ENCODE peak calls at places on chromosome 18, in ten cellular contexts. R is left lung; V is fibroblast of the aortic adventitia; F is GM23248; C is GM12865; Z is stimulated activated CD4-positive, alpha-beta T cell treated with anti-CD3 and anti-CD28 coated beads, Interleukin-1b, Interleukin-23, amount 100 ng/mL, for 48 hours; Y is RCC 7860; M is gastrocnemius medialis; B is choroid plexus epithelial cell; T is lower lobe of right lung. J is an unnamed sample.

GRCh38 chr18:55251186-55251995 is 292.1 kb upstream of the CCDC68 start:
- DNase-seq in B (peak), M (no peak), Y (no peak), R (no peak), T (no peak), F (peak), V (peak), C (peak), Z (no peak), J (no peak)

GRCh38 chr18:35438480-35439234 is 59.1 kb downstream of the INO80C start:
- DNase-seq in V (no peak), T (no peak), B (peak), F (peak), Y (no peak), Z (no peak), C (no peak), R (no peak), M (no peak), J (no peak)

GRCh38 chr18:55449412-55450140 is 138.4 kb downstream of the TCF4 start:
- DNase-seq in R (no peak), T (no peak), F (no peak), B (no peak), M (no peak), Z (no peak), Y (no peak), C (no peak), V (no peak), J (no peak)

GRCh38 chr18:35756506-35757117 is 175.1 kb downstream of the GALNT1 start:
- DNase-seq in C (peak), R (no peak), B (peak), T (no peak), Z (peak), F (peak), V (peak), Y (peak), M (peak), J (peak)

GRCh38 chr18:30406728-30407127 is 635.8 kb downstream of the DSC3 start:
- DNase-seq in T (no peak), M (no peak), Z (no peak), R (no peak), V (no peak), F (no peak), Y (no peak), B (peak), C (no peak), J (peak)

GRCh38 chr18:10927290-10927979 is 221.9 kb downstream of the PIEZO2 start:
- DNase-seq in F (peak), C (no peak), Z (no peak), Y (peak), B (peak), V (peak), R (no peak), T (no peak), M (no peak), J (no peak)

GRCh38 chr18:35076556-35076955 is 35.3 kb downstream of the MAPRE2 start:
- DNase-seq in C (no peak), T (no peak), B (peak), M (no peak), R (no peak), Y (peak), F (peak), Z (no peak), V (peak), J (peak)

GRCh38 chr18:63890950-63891304 is 3.4 kb downstream of the SERPINB2 start:
- DNase-seq in R (no peak), M (no peak), F (no peak), V (no peak), T (no peak), B (peak), Z (no peak), Y (peak), C (peak), J (peak)

GRCh38 chr18:21452808-21453511 is 147.5 kb downstream of the ESCO1 start:
- DNase-seq in B (no peak), C (no peak), Y (no peak), M (no peak), V (no peak), F (no peak), T (no peak), R (no peak), Z (no peak), J (no peak)

GRCh38 chr18:65751145-65752085 is 603 bp downstream of the CDH7 start:
- DNase-seq in Z (no peak), M (no peak), T (peak), B (no peak), F (no peak), C (no peak), Y (no peak), V (no peak), R (no peak), J (no peak)

GRCh38 chr18:56168049-56168781 is 470.2 kb downstream of the TXNL1 start:
- DNase-seq in R (no peak), C (no peak), Y (peak), Z (no peak), V (peak), M (no peak), T (no peak), F (peak), B (peak), J (no peak)

GRCh38 chr18:23283933-23284430 is 148.7 kb downstream of the CABLES1 start:
- DNase-seq in Y (peak), T (no peak), V (peak), B (peak), Z (peak), R (no peak), M (no peak), C (peak), F (peak), J (no peak)

GRCh38 chr18:48896875-48897511 is 53.8 kb downstream of the SMAD7 start:
- DNase-seq in C (peak), B (peak), M (peak), Z (peak), R (peak), Y (peak), T (peak), F (peak), V (peak), J (no peak)

GRCh38 chr18:10304853-10305252 is 149.6 kb upstream of the APCDD1 start:
- DNase-seq in B (peak), M (peak), C (no peak), V (peak), T (no peak), F (peak), Z (no peak), R (no peak), Y (no peak), J (no peak)

GRCh38 chr18:25453556-25454269 is 101.7 kb upstream of the ZNF521 start:
- DNase-seq in B (peak), C (no peak), Z (no peak), V (peak), R (no peak), Y (no peak), M (no peak), T (no peak), F (peak), J (no peak)

GRCh38 chr18:62848946-62849345 is 133.6 kb downstream of the PHLPP1 start:
- DNase-seq in C (no peak), T (no peak), M (no peak), Y (no peak), F (peak), B (no peak), V (no peak), R (no peak), Z (no peak), J (no peak)

GRCh38 chr18:70720607-70721006 is 431.8 kb downstream of the SOCS6 start:
- DNase-seq in V (no peak), R (no peak), M (no peak), T (no peak), Y (no peak), F (peak), Z (no peak), C (peak), B (peak), J (no peak)

GRCh38 chr18:22486667-22487066 is 69.0 kb upstream of the CTAGE1 start:
- DNase-seq in M (no peak), Y (no peak), R (no peak), C (no peak), F (no peak), V (no peak), T (no peak), Z (no peak), B (no peak), J (no peak)

GRCh38 chr18:9539283-9539682 is 64.0 kb downstream of the RALBP1 start:
- DNase-seq in F (peak), M (no peak), C (no peak), R (no peak), V (peak), B (peak), Z (no peak), T (no peak), Y (peak), J (peak)

GRCh38 chr18:58567453-58568196 is 61.3 kb downstream of the ALPK2 start:
- DNase-seq in Z (no peak), F (peak), M (peak), V (peak), B (peak), Y (peak), C (no peak), R (no peak), T (no peak), J (peak)

GRCh38 chr18:49845629-49846252 is 32.4 kb upstream of the ACAA2 start:
- DNase-seq in T (no peak), C (no peak), V (no peak), Y (no peak), B (peak), M (no peak), Z (no peak), F (peak), R (no peak), J (no peak)

GRCh38 chr18:25177631-25178030 is 174.3 kb downstream of the ZNF521 start:
- DNase-seq in T (no peak), M (no peak), Y (no peak), V (no peak), C (no peak), B (no peak), F (no peak), R (no peak), Z (no peak), J (no peak)

GRCh38 chr18:45672637-45673036 is 51.3 kb upstream of the SLC14A1 start:
- DNase-seq in F (no peak), M (no peak), Z (no peak), Y (no peak), R (no peak), B (no peak), T (no peak), C (no peak), V (no peak), J (no peak)

GRCh38 chr18:49849331-49850217 is 36.2 kb upstream of the ACAA2 start:
- DNase-seq in T (peak), M (no peak), C (no peak), V (peak), F (peak), Z (no peak), R (peak), B (peak), Y (peak), J (peak)

GRCh38 chr18:9726936-9727335 is 18.8 kb downstream of the RAB31 start:
- DNase-seq in C (no peak), F (no peak), T (no peak), B (no peak), V (no peak), M (no peak), R (no peak), Z (no peak), Y (no peak), J (no peak)

GRCh38 chr18:63511285-63511684 is 30.9 kb upstream of the SERPINB12 start:
- DNase-seq in F (no peak), Z (peak), Y (no peak), T (no peak), V (peak), B (peak), C (peak), M (no peak), R (no peak), J (peak)

GRCh38 chr18:48942554-48943261 is 8.1 kb downstream of the SMAD7 start:
- DNase-seq in Z (no peak), T (no peak), B (peak), C (no peak), F (peak), M (no peak), R (no peak), Y (peak), V (peak), J (peak)